ENCODE peak calls at places on chromosomes 12 and 14, in four cellular contexts. One of them, this sample, is unnamed. For H3K9me3, the result is how much of the 10 kb centered on the place peaks cover.

GRCh38 chr12:106583578-106584103 is 837 bp downstream of the RFX4 start:
- DNase-seq in A673: peak
- DNase-seq in breast epithelium: no peak
- DNase-seq in AG04450: no peak
- DNase-seq in this sample: no peak

GRCh38 chr12:106288510-106289195 is 13.9 kb upstream of the TCP11L2 start:
- DNase-seq in breast epithelium: no peak
- DNase-seq in A673: peak
- DNase-seq in AG04450: peak
- DNase-seq in this sample: no peak

GRCh38 chr12:67320614-67321305 is 51.6 kb downstream of the CAND1 start:
- DNase-seq in AG04450: no peak
- DNase-seq in A673: no peak
- DNase-seq in breast epithelium: no peak
- DNase-seq in this sample: no peak

GRCh38 chr12:121190523-121191031 is 19.4 kb upstream of the P2RX4 start:
- DNase-seq in breast epithelium: no peak
- DNase-seq in A673: peak
- DNase-seq in AG04450: peak
- DNase-seq in this sample: peak

GRCh38 chr12:53862831-53863230 is 75.8 kb upstream of the HOXC13 start:
- DNase-seq in breast epithelium: no peak
- DNase-seq in AG04450: no peak
- DNase-seq in A673: no peak
- DNase-seq in this sample: no peak

GRCh38 chr12:75560167-75560566 is 48.8 kb upstream of the KRR1 start:
- DNase-seq in breast epithelium: no peak
- DNase-seq in AG04450: no peak
- DNase-seq in A673: peak
- DNase-seq in this sample: no peak

GRCh38 chr12:39620664-39621658 is 1.4 kb upstream of the ABCD2 start:
- DNase-seq in AG04450: no peak
- DNase-seq in A673: no peak
- DNase-seq in breast epithelium: no peak
- DNase-seq in this sample: no peak

GRCh38 chr12:116060765-116061164 is 216.7 kb downstream of the MED13L start:
- DNase-seq in breast epithelium: no peak
- DNase-seq in AG04450: no peak
- DNase-seq in A673: peak
- DNase-seq in this sample: no peak

GRCh38 chr12:22287776-22288621 is 46.5 kb downstream of the ST8SIA1 start:
- DNase-seq in breast epithelium: no peak
- DNase-seq in A673: no peak
- DNase-seq in AG04450: no peak
- DNase-seq in this sample: no peak

GRCh38 chr12:38728894-38729293 is 176.5 kb downstream of the CPNE8 start:
- DNase-seq in AG04450: no peak
- DNase-seq in A673: no peak
- DNase-seq in breast epithelium: no peak
- DNase-seq in this sample: no peak

GRCh38 chr14:75070383-75070782 is 942 bp downstream of the ZC2HC1C start:
- DNase-seq in breast epithelium: peak
- DNase-seq in AG04450: no peak
- DNase-seq in A673: no peak
- DNase-seq in this sample: no peak

GRCh38 chr12:93191956-93192355 is 185.8 kb upstream of the NUDT4 start:
- DNase-seq in AG04450: no peak
- DNase-seq in breast epithelium: no peak
- DNase-seq in A673: no peak
- DNase-seq in this sample: no peak
- H3K4me3 ChIP-seq in AG04450: no peak
- H3K4me3 ChIP-seq in breast epithelium: no peak
- H3K4me3 ChIP-seq in A673: no peak
- H3K4me3 ChIP-seq in this sample: no peak

DNA sequence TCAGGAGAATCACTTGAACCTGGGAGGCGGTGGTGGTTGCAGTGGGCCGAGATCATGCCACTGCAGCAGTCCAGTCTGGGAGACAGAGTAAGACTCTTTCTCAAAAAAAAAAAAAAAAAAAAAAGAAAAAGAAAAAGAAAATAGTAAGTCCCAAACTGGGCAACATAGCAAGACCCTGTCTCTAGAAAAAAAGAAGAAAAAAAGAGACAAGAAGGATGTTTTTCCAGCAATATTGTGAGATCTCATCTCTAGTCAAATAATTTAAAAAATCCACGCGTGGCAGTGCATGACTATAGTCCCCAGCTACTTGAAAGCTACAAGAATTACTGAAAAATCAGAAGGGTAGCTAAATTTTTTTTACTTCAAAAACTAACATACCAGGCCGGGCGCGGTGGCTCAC is 8.0 kb downstream of the USP44 start:
- DNase-seq in AG04450: no peak
- DNase-seq in breast epithelium: no peak
- DNase-seq in A673: no peak
- DNase-seq in this sample: no peak
- H3K9me3 ChIP-seq in AG04450: under half
- H3K9me3 ChIP-seq in breast epithelium: under half
- H3K9me3 ChIP-seq in A673: under half
- H3K9me3 ChIP-seq in this sample: under half

GRCh38 chr14:60160422-60160821 is 4.8 kb downstream of the DHRS7 start:
- DNase-seq in breast epithelium: no peak
- DNase-seq in AG04450: no peak
- DNase-seq in A673: no peak
- DNase-seq in this sample: no peak
- H3K4me3 ChIP-seq in breast epithelium: no peak
- H3K4me3 ChIP-seq in AG04450: no peak
- H3K4me3 ChIP-seq in A673: no peak
- H3K4me3 ChIP-seq in this sample: no peak

GRCh38 chr12:132923356-132923909 is 32.7 kb downstream of the ZNF605 start:
- DNase-seq in A673: no peak
- DNase-seq in breast epithelium: no peak
- DNase-seq in AG04450: no peak
- DNase-seq in this sample: no peak
- H3K9me3 ChIP-seq in A673: half or more
- H3K9me3 ChIP-seq in breast epithelium: half or more
- H3K9me3 ChIP-seq in AG04450: half or more
- H3K9me3 ChIP-seq in this sample: under half

DNA sequence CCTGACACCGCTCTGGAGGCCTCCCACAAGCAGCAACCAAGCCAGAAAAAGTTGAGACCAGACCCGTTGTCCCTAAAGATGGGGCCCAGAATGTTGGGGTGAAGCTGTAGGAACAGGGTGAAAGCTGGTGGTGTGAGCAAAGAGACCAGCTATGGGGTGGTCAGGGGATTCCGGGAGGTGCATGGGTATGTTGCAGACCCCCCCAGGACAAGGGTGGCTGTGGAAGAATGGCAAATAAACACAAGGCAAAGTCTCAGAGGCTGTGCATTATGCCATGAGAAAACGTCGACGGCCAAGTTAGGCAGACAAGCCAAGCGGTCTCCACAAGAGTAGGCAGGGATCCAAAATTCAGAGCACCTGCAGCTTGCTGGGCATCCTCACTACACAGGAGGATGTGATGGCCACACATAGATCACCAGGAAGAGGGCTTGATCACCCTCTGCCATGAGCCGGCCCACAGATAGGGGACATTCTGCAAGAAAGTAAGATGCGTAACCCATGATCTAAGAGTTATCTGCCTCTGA is 58.8 kb upstream of the KCNA1 start:
- DNase-seq in A673: no peak
- DNase-seq in breast epithelium: no peak
- DNase-seq in AG04450: no peak
- DNase-seq in this sample: no peak
- H3K4me3 ChIP-seq in A673: no peak
- H3K4me3 ChIP-seq in breast epithelium: no peak
- H3K4me3 ChIP-seq in AG04450: no peak
- H3K4me3 ChIP-seq in this sample: no peak

DNA sequence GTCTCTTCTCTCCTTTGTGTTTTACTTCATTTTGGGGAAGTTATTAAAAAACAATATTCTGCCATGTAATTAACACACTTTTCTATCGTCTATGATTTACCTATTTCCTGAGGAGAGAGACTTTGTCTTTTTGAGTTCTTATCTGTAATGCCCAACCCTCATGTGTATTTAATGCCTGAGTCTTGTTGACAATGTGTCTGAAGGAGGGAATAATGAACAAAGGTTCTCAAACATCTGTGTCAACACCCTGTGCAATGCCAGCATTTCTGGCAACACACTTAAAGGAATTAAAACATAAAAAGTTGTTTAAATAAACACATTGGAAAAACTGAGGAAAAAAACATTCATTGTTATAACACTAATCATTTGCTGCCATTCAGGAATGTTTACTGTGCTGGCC is 147.1 kb downstream of the SLC15A5 start:
- DNase-seq in breast epithelium: no peak
- DNase-seq in AG04450: no peak
- DNase-seq in A673: no peak
- DNase-seq in this sample: no peak
- H3K9me3 ChIP-seq in breast epithelium: under half
- H3K9me3 ChIP-seq in AG04450: under half
- H3K9me3 ChIP-seq in A673: under half
- H3K9me3 ChIP-seq in this sample: under half

DNA sequence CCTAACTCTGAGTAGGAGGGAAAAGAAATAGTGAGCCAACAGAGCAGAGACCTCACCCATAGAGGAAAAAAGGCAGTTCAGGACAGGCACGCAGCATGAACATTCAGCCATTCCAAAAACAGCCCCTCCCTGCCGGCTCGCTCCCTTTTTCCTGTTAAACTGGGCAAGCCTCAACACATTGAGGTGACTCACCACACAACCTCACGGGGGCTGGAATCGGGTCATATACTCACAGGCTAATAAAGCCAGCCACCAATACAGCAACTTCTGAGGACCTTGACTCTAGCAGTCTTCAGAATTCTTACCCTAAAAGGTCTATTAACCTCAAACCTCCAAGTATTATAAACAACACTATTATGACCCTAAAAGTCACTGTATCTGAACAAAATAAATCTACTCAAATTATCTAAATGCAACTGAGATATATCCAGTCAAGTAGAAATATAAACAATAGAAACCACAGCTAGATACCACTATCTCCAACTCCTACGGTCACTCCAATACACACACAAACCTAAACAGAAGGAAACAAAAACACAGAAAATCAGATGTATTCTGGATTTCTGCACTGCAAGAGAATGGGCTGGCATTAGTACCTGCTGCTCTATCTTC is 6.3 kb downstream of the YBX3 start:
- DNase-seq in A673: peak
- DNase-seq in breast epithelium: peak
- DNase-seq in AG04450: peak
- DNase-seq in this sample: no peak
- H3K4me3 ChIP-seq in A673: no peak
- H3K4me3 ChIP-seq in breast epithelium: peak
- H3K4me3 ChIP-seq in AG04450: peak
- H3K4me3 ChIP-seq in this sample: no peak